ENCODE peak calls at places on chromosomes 6 and 20, in six cellular contexts. Q, C, X, T, J and M are unnamed samples.

GRCh38 chr6:32785781-32786533 is 22.6 kb upstream of the HLA-DQB2 start:
- DNase-seq in Q (peak; percentile 58), J (no peak), X (peak; percentile 37), C (peak; percentile 44), T (peak; percentile 27), M (peak; percentile 69)

GRCh38 chr20:5205348-5206210 is 78.8 kb downstream of the CDS2 start:
- DNase-seq in C (peak; percentile 80), X (peak; percentile 92), T (no peak), J (peak; percentile 53), Q (peak; percentile 78), M (peak; percentile 79)

GRCh38 chr20:61956396-61957342 is 109.0 kb downstream of the TAF4 start:
- DNase-seq in T (no peak), J (no peak), Q (no peak), C (peak; percentile 74), X (no peak), M (no peak)

GRCh38 chr6:38871745-38872568 is 156.8 kb downstream of the DNAH8 start:
- DNase-seq in C (peak; percentile 41), X (peak; percentile 18), J (peak; percentile 39), T (no peak), Q (peak; percentile 67), M (peak; percentile 63)

GRCh38 chr20:37379967-37380828 is 34.3 kb downstream of the SRC start:
- DNase-seq in J (no peak), T (no peak), X (peak; percentile 44), C (peak; percentile 97), Q (no peak), M (no peak)

GRCh38 chr6:88145298-88145963 is 20.7 kb downstream of the CNR1 start:
- DNase-seq in T (peak; percentile 44), J (no peak), C (no peak), Q (no peak), X (no peak), M (no peak)

GRCh38 chr6:7003041-7003440 is 104.7 kb upstream of the RREB1 start:
- DNase-seq in T (no peak), J (no peak), X (no peak), C (no peak), Q (no peak), M (no peak)

GRCh38 chr6:33279971-33280511 is 3.1 kb downstream of the B3GALT4 start:
- DNase-seq in Q (peak; percentile 64), C (peak; percentile 93), T (no peak), X (peak; percentile 85), J (peak; percentile 64), M (peak; percentile 59)

GRCh38 chr20:58584881-58585752 is 66.0 kb upstream of the STX16 start:
- DNase-seq in J (no peak), C (no peak), X (no peak), Q (peak; percentile 11), T (no peak), M (no peak)

GRCh38 chr20:11799131-11799800 is 118.4 kb upstream of the BTBD3 start:
- DNase-seq in Q (no peak), X (no peak), J (no peak), T (no peak), C (no peak), M (no peak)

GRCh38 chr6:160795716-160796115 is 93.7 kb downstream of the PLG start:
- DNase-seq in X (no peak), T (no peak), C (no peak), Q (no peak), J (no peak), M (no peak)

GRCh38 chr20:57095426-57095825 is 171.0 kb downstream of the BMP7 start:
- DNase-seq in T (no peak), X (no peak), J (no peak), Q (no peak), C (no peak), M (no peak)

GRCh38 chr6:94289131-94289530 is 869.8 kb upstream of the EPHA7 start:
- DNase-seq in X (no peak), Q (no peak), J (no peak), C (no peak), T (no peak), M (no peak)

GRCh38 chr6:44457606-44458005 is 70.1 kb downstream of the CDC5L start:
- DNase-seq in T (no peak), C (no peak), X (no peak), Q (no peak), J (no peak), M (no peak)

GRCh38 chr6:84618836-84619235 is 145.6 kb downstream of the TBX18 start:
- DNase-seq in Q (peak; percentile 53), J (no peak), T (no peak), C (no peak), X (no peak), M (no peak)

GRCh38 chr6:99790679-99791078 is 184.0 kb downstream of the PRDM13 start:
- DNase-seq in X (no peak), J (no peak), C (no peak), T (no peak), Q (no peak), M (peak; percentile 7)

GRCh38 chr6:10144772-10145171 is 270.1 kb downstream of the TFAP2A start:
- DNase-seq in C (no peak), Q (no peak), T (no peak), X (no peak), J (no peak), M (no peak)

GRCh38 chr6:72250664-72251063 is 364.3 kb downstream of the RIMS1 start:
- DNase-seq in Q (no peak), C (no peak), X (no peak), J (no peak), T (no peak), M (no peak)

GRCh38 chr6:31815025-31815838 is at the start of the genes HSPA1A and HSPA1L:
- DNase-seq in J (peak; percentile 93), C (peak; percentile 95), Q (peak; percentile 97), T (no peak), X (peak; percentile 93), M (peak; percentile 94)

GRCh38 chr20:57189713-57190112 is 76.7 kb downstream of the BMP7 start:
- DNase-seq in J (no peak), C (no peak), T (no peak), Q (no peak), X (no peak), M (no peak)

GRCh38 chr6:117076076-117076475 is 189.3 kb upstream of the VGLL2 start:
- DNase-seq in T (no peak), Q (no peak), X (no peak), C (no peak), J (no peak), M (no peak)

GRCh38 chr6:104591573-104592334 is 268.0 kb downstream of the HACE1 start:
- DNase-seq in Q (peak; percentile 35), X (no peak), T (no peak), C (no peak), J (no peak), M (no peak)

GRCh38 chr20:45964024-45964423 is 8.0 kb downstream of the ZNF335 start:
- DNase-seq in Q (no peak), X (no peak), T (no peak), C (no peak), J (no peak), M (no peak)

GRCh38 chr20:22438926-22439325 is 145.4 kb downstream of the FOXA2 start:
- DNase-seq in T (no peak), C (peak; percentile 54), Q (no peak), J (no peak), X (no peak), M (peak; percentile 10)

GRCh38 chr6:114108119-114109002 is 137.4 kb upstream of the HDAC2 start:
- DNase-seq in C (peak; percentile 63), J (no peak), X (peak; percentile 25), T (no peak), Q (peak; percentile 71), M (peak; percentile 58)

GRCh38 chr20:62737971-62738881 is 29.6 kb downstream of the NTSR1 start:
- DNase-seq in T (no peak), J (no peak), Q (no peak), X (no peak), C (no peak), M (no peak)

GRCh38 chr6:138307816-138308727 is 69.6 kb upstream of the SMIM28 start:
- DNase-seq in Q (no peak), J (no peak), X (no peak), T (no peak), C (peak; percentile 13), M (no peak)

GRCh38 chr20:38997622-38998021 is 35.5 kb downstream of the DHX35 start:
- DNase-seq in C (no peak), Q (no peak), J (no peak), T (peak; percentile 87), X (no peak), M (peak; percentile 73)

DNA sequence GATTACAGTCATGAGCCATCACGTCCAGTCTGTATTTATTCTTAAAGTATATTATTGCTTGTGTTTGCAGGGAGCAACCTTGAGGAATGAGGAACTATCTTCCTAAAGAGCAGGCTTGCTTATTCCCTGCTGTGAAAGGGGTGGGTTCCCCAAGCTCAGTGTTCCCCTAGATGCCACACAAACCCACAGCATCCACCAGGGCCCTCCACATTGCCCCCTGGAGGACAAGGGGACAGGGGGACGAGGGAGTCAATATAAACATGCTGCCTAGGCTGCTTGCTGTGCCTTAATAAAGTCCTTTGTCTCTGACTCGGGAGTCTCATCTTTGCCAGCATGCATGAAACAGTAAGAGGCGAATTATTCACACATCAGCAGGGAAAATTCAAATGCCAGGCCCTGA is 8.0 kb upstream of the IDH3B start:
- DNase-seq in C (no peak), T (no peak), J (no peak), Q (no peak), X (no peak), M (peak; percentile 84)
- TF ChIP-seq CTCF in C (peak; percentile 50), T (peak; percentile 11), J (peak; percentile 81), Q (peak; percentile 17), X (peak; percentile 16), M (peak; percentile 74)

DNA sequence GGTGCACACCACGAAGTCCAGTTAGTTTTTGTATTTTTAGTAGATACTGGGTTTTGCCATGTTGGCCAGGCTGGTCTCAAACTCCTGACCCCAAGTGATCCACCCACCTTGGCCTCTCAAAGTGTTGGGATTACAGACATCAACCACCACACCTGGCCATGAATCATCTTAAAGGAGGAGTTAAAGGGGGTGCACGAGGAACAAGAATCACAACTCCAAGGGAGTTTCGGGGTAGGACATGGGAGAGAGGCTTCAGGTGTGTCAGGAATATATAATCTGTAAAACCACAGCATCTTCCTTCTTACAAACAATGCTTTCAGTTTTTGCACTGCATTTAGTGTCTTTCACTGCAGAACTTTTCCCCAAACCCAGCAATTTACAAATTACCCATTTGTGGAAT is 137.4 kb upstream of the SGK1 start:
- DNase-seq in T (no peak), C (no peak), X (no peak), Q (no peak), J (no peak), M (no peak)
- TF ChIP-seq MAX in T (no peak), C (no peak), X (no peak), Q (no peak), J (no peak), M (no peak)

GRCh38 chr20:41137412-41138216 is at the start of gene PLCG1:
- DNase-seq in J (peak; percentile 61), T (no peak), X (peak; percentile 47), Q (peak; percentile 83), C (peak; percentile 72), M (peak; percentile 81)
- TF ChIP-seq POLR2A in J (peak; percentile 83), T (peak; percentile 60), X (peak; percentile 24), Q (no peak), C (peak; percentile 25), M (no peak)

GRCh38 chr6:127606131-127606562 is 29.2 kb downstream of the C6orf58 start:
- DNase-seq in Q (peak; percentile 11), C (peak; percentile 44), J (no peak), X (peak; percentile 21), T (no peak), M (peak; percentile 29)
- TF ChIP-seq CTCF in Q (peak; percentile 6), C (peak; percentile 65), J (no peak), X (no peak), T (peak; percentile 21), M (peak; percentile 6)